ENCODE peak calls at places on chromosomes 11 and 22, in four cellular contexts. J is HCT116, C is SK-N-SH, I is H1. O is an unnamed sample.

GRCh38 chr22:48939441-48940265 is 888.0 kb downstream of the BRD1 start:
- DNase-seq in J (no peak), C (no peak), I (no peak), O (no peak)

GRCh38 chr11:75554258-75555022 is 7.6 kb upstream of the SERPINH1 start:
- DNase-seq in J (no peak), C (peak; percentile 96), I (no peak), O (no peak)

GRCh38 chr11:130217133-130217631 is 57.6 kb downstream of the ST14 start:
- DNase-seq in J (no peak), C (no peak), I (no peak), O (no peak)

GRCh38 chr11:1544536-1544935 is 27.5 kb downstream of the DUSP8 start:
- DNase-seq in J (no peak), C (no peak), I (no peak), O (no peak)

GRCh38 chr22:21445437-21446127 is 21.6 kb upstream of the TMEM191C start:
- DNase-seq in J (no peak), C (no peak), I (no peak), O (no peak)

GRCh38 chr11:10409207-10409661 is 45.8 kb upstream of the AMPD3 start:
- DNase-seq in J (no peak), C (no peak), I (no peak), O (no peak)

GRCh38 chr11:86947541-86947940 is 7.7 kb downstream of the FZD4 start:
- DNase-seq in J (no peak), C (no peak), I (no peak), O (no peak)

GRCh38 chr11:47552581-47553416 is at the start of gene CELF1:
- DNase-seq in J (peak; percentile 63), C (peak; percentile 95), I (peak; percentile 80), O (peak; percentile 96)

GRCh38 chr22:40679964-40680818 is 907 bp downstream of the MCHR1 start:
- DNase-seq in J (no peak), C (no peak), I (no peak), O (peak; percentile 60)

GRCh38 chr11:62830904-62831519 is 839 bp downstream of the STX5 start:
- DNase-seq in J (peak; percentile 22), C (peak; percentile 68), I (no peak), O (no peak)

GRCh38 chr11:117376517-117376916 is 48.9 kb downstream of the CEP164 start:
- DNase-seq in J (no peak), C (no peak), I (no peak), O (no peak)

GRCh38 chr11:34302046-34302921 is 55.5 kb downstream of the ABTB2 start:
- DNase-seq in J (peak; percentile 57), C (no peak), I (no peak), O (no peak)

DNA sequence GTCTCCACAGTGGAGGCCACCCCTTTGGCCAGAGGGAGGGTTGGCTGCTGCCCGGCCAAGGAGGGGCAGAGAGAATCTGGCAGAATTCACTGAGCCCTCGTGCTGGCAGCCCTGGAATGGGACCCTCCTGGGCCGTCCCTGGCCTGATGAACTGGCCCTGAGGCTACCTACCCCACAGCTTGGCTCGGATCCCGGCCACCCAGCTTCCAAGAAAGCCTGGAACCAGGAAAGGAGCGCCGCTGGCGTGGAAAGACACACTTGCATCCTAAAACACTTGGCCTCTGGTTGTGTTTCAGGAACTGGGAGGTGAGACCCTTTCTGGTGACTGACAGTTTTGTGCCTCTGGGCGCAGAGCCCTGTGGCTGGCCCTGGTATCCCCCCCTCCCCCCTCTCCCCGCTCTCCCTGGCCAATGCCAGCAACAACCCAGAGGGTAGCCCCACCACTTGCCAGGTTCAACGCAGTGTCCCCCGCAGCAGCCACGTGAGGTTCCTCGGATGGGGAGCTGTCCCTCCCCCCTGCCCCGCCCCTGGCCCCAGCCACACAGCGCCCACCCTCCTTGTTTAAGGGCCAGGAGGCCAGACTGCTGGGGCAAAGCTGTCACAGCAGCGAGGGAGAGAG is 693 bp downstream of the NFAM1 start:
- DNase-seq in J (no peak), C (no peak), I (no peak), O (no peak)
- TF ChIP-seq JUND in J (no peak), C (no peak), I (no peak), O (no peak)

GRCh38 chr11:60935676-60936442 is 11.6 kb downstream of the TMEM132A start:
- DNase-seq in J (no peak), C (no peak), I (no peak), O (no peak)

GRCh38 chr11:60933416-60933815 is 9.2 kb downstream of the TMEM132A start:
- DNase-seq in J (no peak), C (no peak), I (no peak), O (no peak)

GRCh38 chr11:60936467-60937143 is 12.3 kb downstream of the TMEM132A start:
- DNase-seq in J (no peak), C (no peak), I (no peak), O (no peak)

GRCh38 chr11:60934091-60934789 is 10.0 kb downstream of the TMEM132A start:
- DNase-seq in J (no peak), C (no peak), I (no peak), O (no peak)

DNA sequence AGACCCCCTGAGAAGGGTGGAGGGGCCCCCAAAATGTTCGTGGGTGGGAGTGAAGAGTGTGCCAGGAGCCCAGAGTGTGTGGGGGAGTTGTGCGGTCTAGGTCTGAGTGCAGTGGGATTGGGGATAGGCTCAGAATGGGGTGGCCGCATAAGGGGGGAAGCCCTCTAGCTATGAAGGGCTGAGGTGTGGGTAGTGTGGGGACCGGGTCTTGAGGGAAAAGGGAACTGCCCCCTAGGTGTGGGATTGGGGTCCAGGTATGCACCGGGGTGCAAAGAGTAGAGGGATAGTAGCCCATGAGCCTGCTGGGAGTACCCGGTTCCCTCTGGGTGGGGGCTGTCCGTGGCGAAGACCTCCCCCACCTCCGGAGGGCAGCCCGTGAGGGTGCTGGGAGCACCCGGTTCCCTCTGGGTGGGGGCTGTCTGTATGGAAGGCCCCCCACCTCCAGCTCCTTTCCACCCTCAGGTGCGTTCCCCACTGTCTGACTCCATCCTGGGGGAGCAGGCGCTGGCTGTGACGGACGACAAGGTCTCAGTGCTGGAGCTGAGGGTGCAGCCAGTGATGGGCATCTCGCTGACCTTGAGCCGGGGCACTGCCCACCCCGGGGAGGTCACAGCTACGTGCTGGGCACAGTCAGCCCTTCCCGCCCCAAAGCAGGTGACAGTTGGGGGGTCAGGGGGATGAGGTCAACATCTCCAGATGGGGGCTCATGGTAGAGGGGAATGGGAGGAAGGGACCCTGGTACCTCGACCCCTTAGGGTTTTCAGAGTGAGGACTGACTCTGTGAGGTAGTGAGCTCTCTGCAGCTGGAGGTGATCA is 10.7 kb downstream of the TMEM132A start:
- DNase-seq in J (no peak), C (no peak), I (no peak), O (no peak)
- TF ChIP-seq JUND in J (no peak), C (no peak), I (no peak), O (no peak)

DNA sequence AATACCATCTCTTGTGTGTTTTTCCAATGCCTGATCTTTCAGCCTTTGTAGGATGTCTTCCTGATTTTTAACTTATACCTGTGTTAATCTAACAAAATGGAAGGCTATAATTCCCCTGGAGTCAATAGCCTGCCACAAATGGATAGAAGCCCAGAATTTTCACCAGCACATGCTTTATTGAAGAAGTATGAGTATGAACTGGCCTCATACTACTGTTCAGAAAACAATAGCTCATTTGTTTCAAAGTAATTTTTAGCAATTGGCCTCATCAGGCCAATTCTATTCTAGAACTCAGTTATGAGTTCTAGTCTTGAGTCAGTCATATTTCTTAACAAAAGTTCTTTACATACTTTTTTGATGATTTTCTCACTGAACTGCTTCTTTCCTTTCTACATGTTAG is 40.6 kb upstream of the SLC37A2 start:
- DNase-seq in J (no peak), C (no peak), I (no peak), O (no peak)
- TF ChIP-seq JUND in J (no peak), C (no peak), I (no peak), O (no peak)

GRCh38 chr11:44575288-44575672 is 9.8 kb downstream of the CD82 start:
- DNase-seq in J (no peak), C (peak; percentile 1), I (no peak), O (no peak)
- TF ChIP-seq JUND in J (no peak), C (no peak), I (no peak), O (no peak)

GRCh38 chr11:16989554-16989953 is 24.7 kb downstream of the PLEKHA7 start:
- DNase-seq in J (no peak), C (no peak), I (no peak), O (no peak)
- TF ChIP-seq JUND in J (no peak), C (no peak), I (no peak), O (no peak)